ENCODE peak calls at places on chromosomes 2 and 18, in seven cellular contexts. One of them, this sample, is unnamed.

GRCh38 chr2:74865770-74866674 is 32.1 kb downstream of the HK2 start:
- DNase-seq in K562: no peak
- DNase-seq in GM12878: no peak
- DNase-seq in HepG2: peak; percentile 38
- DNase-seq in A549: no peak
- DNase-seq in HCT116: peak; percentile 39
- DNase-seq in SK-N-SH: no peak
- DNase-seq in this sample: no peak

GRCh38 chr2:9970386-9971044 is 19.0 kb downstream of the GRHL1 start:
- DNase-seq in K562: no peak
- DNase-seq in A549: no peak
- DNase-seq in GM12878: no peak
- DNase-seq in HepG2: no peak
- DNase-seq in SK-N-SH: no peak
- DNase-seq in HCT116: no peak
- DNase-seq in this sample: no peak

GRCh38 chr18:66682855-66683322 is 79.0 kb upstream of the CDH19 start:
- DNase-seq in K562: no peak
- DNase-seq in GM12878: no peak
- DNase-seq in SK-N-SH: peak; percentile 52
- DNase-seq in A549: no peak
- DNase-seq in HepG2: no peak
- DNase-seq in HCT116: no peak
- DNase-seq in this sample: no peak

GRCh38 chr2:3737128-3737527 is 33.8 kb downstream of the DCDC2C start:
- DNase-seq in K562: no peak
- DNase-seq in A549: no peak
- DNase-seq in HepG2: no peak
- DNase-seq in GM12878: no peak
- DNase-seq in SK-N-SH: no peak
- DNase-seq in HCT116: no peak
- DNase-seq in this sample: no peak

GRCh38 chr2:191350826-191351225 is 105.6 kb downstream of the MYO1B start:
- DNase-seq in SK-N-SH: no peak
- DNase-seq in A549: no peak
- DNase-seq in HCT116: no peak
- DNase-seq in GM12878: no peak
- DNase-seq in HepG2: no peak
- DNase-seq in K562: no peak
- DNase-seq in this sample: peak; percentile 52

GRCh38 chr2:120189189-120189588 is 34.0 kb downstream of the TMEM185B start:
- DNase-seq in HCT116: no peak
- DNase-seq in GM12878: no peak
- DNase-seq in K562: no peak
- DNase-seq in HepG2: no peak
- DNase-seq in A549: no peak
- DNase-seq in SK-N-SH: no peak
- DNase-seq in this sample: no peak

GRCh38 chr2:23235292-23235691 is 149.7 kb upstream of the KLHL29 start:
- DNase-seq in SK-N-SH: no peak
- DNase-seq in HepG2: no peak
- DNase-seq in K562: no peak
- DNase-seq in HCT116: no peak
- DNase-seq in GM12878: no peak
- DNase-seq in A549: no peak
- DNase-seq in this sample: no peak

GRCh38 chr2:162710282-162710891 is 128.2 kb downstream of the KCNH7 start:
- DNase-seq in HCT116: no peak
- DNase-seq in SK-N-SH: no peak
- DNase-seq in K562: no peak
- DNase-seq in HepG2: peak; percentile 61
- DNase-seq in A549: peak; percentile 3
- DNase-seq in GM12878: no peak
- DNase-seq in this sample: no peak

GRCh38 chr2:233832869-233833812 is 21.2 kb downstream of the HJURP start:
- DNase-seq in HCT116: peak; percentile 7
- DNase-seq in GM12878: no peak
- DNase-seq in SK-N-SH: peak; percentile 67
- DNase-seq in HepG2: peak; percentile 54
- DNase-seq in A549: peak; percentile 97
- DNase-seq in K562: no peak
- DNase-seq in this sample: peak; percentile 73

GRCh38 chr2:237486819-237487448 is at the start of gene MLPH:
- DNase-seq in A549: peak; percentile 78
- DNase-seq in HepG2: no peak
- DNase-seq in K562: no peak
- DNase-seq in HCT116: no peak
- DNase-seq in GM12878: no peak
- DNase-seq in SK-N-SH: peak; percentile 81
- DNase-seq in this sample: peak; percentile 43

GRCh38 chr2:189048189-189048588 is 74.0 kb downstream of the COL3A1 start:
- DNase-seq in A549: no peak
- DNase-seq in HepG2: no peak
- DNase-seq in K562: no peak
- DNase-seq in HCT116: no peak
- DNase-seq in GM12878: no peak
- DNase-seq in SK-N-SH: no peak
- DNase-seq in this sample: no peak
- H3K27ac ChIP-seq in A549: no peak overlapping the region
- H3K27ac ChIP-seq in HepG2: no peak overlapping the region
- H3K27ac ChIP-seq in K562: no peak overlapping the region
- H3K27ac ChIP-seq in HCT116: no peak overlapping the region
- H3K27ac ChIP-seq in GM12878: no peak overlapping the region
- H3K27ac ChIP-seq in SK-N-SH: no peak overlapping the region
- H3K27ac ChIP-seq in this sample: peak overlapping the region; percentile 36

GRCh38 chr2:47360937-47361336 is 42.0 kb upstream of the MSH2 start:
- DNase-seq in HCT116: no peak
- DNase-seq in A549: peak; percentile 79
- DNase-seq in HepG2: peak; percentile 76
- DNase-seq in K562: peak; percentile 16
- DNase-seq in SK-N-SH: no peak
- DNase-seq in GM12878: no peak
- DNase-seq in this sample: peak; percentile 92

GRCh38 chr2:47354817-47355653 is 47.9 kb upstream of the MSH2 start:
- DNase-seq in HepG2: no peak
- DNase-seq in A549: no peak
- DNase-seq in SK-N-SH: no peak
- DNase-seq in GM12878: no peak
- DNase-seq in K562: no peak
- DNase-seq in HCT116: no peak
- DNase-seq in this sample: no peak

GRCh38 chr2:47360283-47360682 is 42.7 kb upstream of the MSH2 start:
- DNase-seq in K562: no peak
- DNase-seq in GM12878: no peak
- DNase-seq in SK-N-SH: no peak
- DNase-seq in HepG2: no peak
- DNase-seq in A549: no peak
- DNase-seq in HCT116: no peak
- DNase-seq in this sample: no peak

GRCh38 chr2:47357475-47357874 is 45.5 kb upstream of the MSH2 start:
- DNase-seq in HepG2: peak; percentile 51
- DNase-seq in A549: peak; percentile 56
- DNase-seq in K562: peak; percentile 28
- DNase-seq in HCT116: no peak
- DNase-seq in SK-N-SH: no peak
- DNase-seq in GM12878: no peak
- DNase-seq in this sample: peak; percentile 68

DNA sequence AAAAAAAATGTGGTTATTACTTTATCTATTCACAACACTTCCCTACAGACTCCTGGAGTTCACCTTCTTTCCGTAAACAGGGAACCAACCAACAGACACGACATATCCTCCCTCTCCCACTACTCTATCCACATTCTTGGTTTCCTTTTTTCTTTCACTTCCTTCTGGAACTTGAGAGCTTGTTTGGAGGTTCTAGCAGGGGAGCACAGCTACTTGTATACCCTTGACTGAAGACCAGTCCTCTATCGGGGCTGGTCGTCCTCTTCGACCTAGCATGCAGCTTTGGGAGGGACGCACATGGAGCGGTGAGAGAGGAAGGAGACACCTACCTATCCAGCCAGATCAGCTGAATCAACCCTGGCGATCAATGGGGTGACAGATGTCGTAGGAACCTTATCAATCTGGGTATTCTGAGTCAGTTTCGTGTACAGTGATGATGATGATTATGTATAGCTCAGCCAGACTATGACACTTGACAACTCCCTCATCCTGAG is 43.5 kb upstream of the MSH2 start:
- DNase-seq in HepG2: no peak
- DNase-seq in GM12878: no peak
- DNase-seq in K562: peak; percentile 35
- DNase-seq in SK-N-SH: no peak
- DNase-seq in A549: no peak
- DNase-seq in HCT116: no peak
- DNase-seq in this sample: no peak
- TF ChIP-seq RAD21 in HepG2: no peak
- TF ChIP-seq RAD21 in GM12878: no peak
- TF ChIP-seq RAD21 in K562: no peak
- TF ChIP-seq RAD21 in SK-N-SH: no peak
- TF ChIP-seq RAD21 in A549: no peak
- TF ChIP-seq RAD21 in HCT116: no peak
- TF ChIP-seq RAD21 in this sample: no peak

GRCh38 chr18:23897733-23898132 is 116.8 kb upstream of the TTC39C start:
- DNase-seq in HCT116: no peak
- DNase-seq in HepG2: no peak
- DNase-seq in SK-N-SH: no peak
- DNase-seq in K562: no peak
- DNase-seq in A549: no peak
- DNase-seq in GM12878: no peak
- DNase-seq in this sample: no peak

GRCh38 chr18:23902396-23902795 is 112.2 kb upstream of the TTC39C start:
- DNase-seq in A549: no peak
- DNase-seq in K562: no peak
- DNase-seq in HCT116: no peak
- DNase-seq in SK-N-SH: no peak
- DNase-seq in GM12878: no peak
- DNase-seq in HepG2: no peak
- DNase-seq in this sample: no peak

GRCh38 chr18:23897293-23897692 is 117.3 kb upstream of the TTC39C start:
- DNase-seq in HCT116: no peak
- DNase-seq in HepG2: no peak
- DNase-seq in K562: no peak
- DNase-seq in SK-N-SH: no peak
- DNase-seq in GM12878: no peak
- DNase-seq in A549: no peak
- DNase-seq in this sample: no peak

GRCh38 chr18:23903971-23904370 is 110.6 kb upstream of the TTC39C start:
- DNase-seq in HepG2: no peak
- DNase-seq in HCT116: no peak
- DNase-seq in A549: no peak
- DNase-seq in SK-N-SH: no peak
- DNase-seq in GM12878: no peak
- DNase-seq in K562: no peak
- DNase-seq in this sample: no peak

DNA sequence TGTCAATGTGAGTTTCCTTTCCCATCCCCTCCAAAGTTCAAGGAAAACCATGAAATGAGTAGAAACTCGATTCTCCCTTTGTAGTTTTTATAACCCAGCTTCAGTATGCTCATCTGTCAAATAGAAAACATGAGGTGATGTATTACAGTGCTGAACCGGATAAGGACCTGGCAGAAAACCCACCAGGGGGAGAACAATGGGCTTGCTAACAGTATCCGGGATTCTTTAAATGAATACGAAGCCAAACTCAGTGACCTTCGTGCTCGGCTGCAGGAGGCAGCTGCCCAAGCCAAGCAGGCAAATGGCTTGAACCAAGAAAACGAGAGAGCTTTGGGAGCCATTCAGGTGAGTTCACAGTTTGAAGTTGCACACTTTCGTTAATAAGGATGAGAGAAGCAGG is 113.6 kb upstream of the TTC39C start:
- DNase-seq in SK-N-SH: no peak
- DNase-seq in HCT116: no peak
- DNase-seq in HepG2: no peak
- DNase-seq in GM12878: no peak
- DNase-seq in K562: no peak
- DNase-seq in A549: no peak
- DNase-seq in this sample: no peak
- H3K27ac ChIP-seq in SK-N-SH: no peak overlapping the region
- H3K27ac ChIP-seq in HCT116: no peak overlapping the region
- H3K27ac ChIP-seq in HepG2: no peak overlapping the region
- H3K27ac ChIP-seq in GM12878: no peak overlapping the region
- H3K27ac ChIP-seq in K562: no peak overlapping the region
- H3K27ac ChIP-seq in A549: no peak overlapping the region
- H3K27ac ChIP-seq in this sample: no peak overlapping the region

GRCh38 chr2:201824212-201824611 is 17.9 kb downstream of the CDK15 start:
- DNase-seq in SK-N-SH: no peak
- DNase-seq in A549: no peak
- DNase-seq in HepG2: no peak
- DNase-seq in HCT116: no peak
- DNase-seq in K562: no peak
- DNase-seq in GM12878: no peak
- DNase-seq in this sample: no peak
- TF ChIP-seq RAD21 in SK-N-SH: no peak
- TF ChIP-seq RAD21 in A549: no peak
- TF ChIP-seq RAD21 in HepG2: no peak
- TF ChIP-seq RAD21 in HCT116: no peak
- TF ChIP-seq RAD21 in K562: no peak
- TF ChIP-seq RAD21 in GM12878: no peak
- TF ChIP-seq RAD21 in this sample: no peak